ENCODE peak calls at places on chromosomes 5 and 9, in six cellular contexts. F, C, R, A, N and D are unnamed samples.
A peak's percentile ranks its signal among the peaks of the same experiment; 100 is the strongest.

GRCh38 chr5:108661590-108662219 is 86.0 kb upstream of the FER start:
- DNase-seq in F (no peak), C (peak; percentile 33), R (no peak), A (no peak), N (no peak), D (peak; percentile 7)

GRCh38 chr5:6317133-6317532 is 61.2 kb downstream of the MED10 start:
- DNase-seq in F (no peak), C (no peak), R (no peak), A (no peak), N (no peak), D (no peak)

GRCh38 chr5:24623018-24623417 is 21.8 kb downstream of the CDH10 start:
- DNase-seq in F (no peak), C (no peak), R (no peak), A (no peak), N (no peak), D (no peak)

GRCh38 chr5:73945505-73945904 is 319.5 kb downstream of the ARHGEF28 start:
- DNase-seq in F (peak; percentile 76), C (no peak), R (no peak), A (no peak), N (peak; percentile 42), D (no peak)

GRCh38 chr5:10485142-10485795 is 43.6 kb downstream of the ROPN1L start:
- DNase-seq in F (no peak), C (no peak), R (no peak), A (peak; percentile 18), N (peak; percentile 95), D (no peak)

GRCh38 chr9:20683351-20684034 is 566 bp upstream of the FOCAD start:
- DNase-seq in F (no peak), C (peak; percentile 25), R (no peak), A (peak; percentile 18), N (peak; percentile 18), D (peak; percentile 42)

GRCh38 chr9:128160603-128160987 is 530 bp downstream of the BBLN start:
- DNase-seq in F (no peak), C (no peak), R (no peak), A (no peak), N (peak; percentile 86), D (no peak)

GRCh38 chr9:89165880-89166279 is 12.7 kb downstream of the SHC3 start:
- DNase-seq in F (no peak), C (no peak), R (no peak), A (no peak), N (no peak), D (no peak)

GRCh38 chr5:154205441-154206117 is 15.0 kb downstream of the GALNT10 start:
- DNase-seq in F (no peak), C (no peak), R (no peak), A (no peak), N (no peak), D (no peak)

GRCh38 chr9:27499481-27499880 is 24.6 kb upstream of the IFNK start:
- DNase-seq in F (no peak), C (no peak), R (no peak), A (no peak), N (no peak), D (no peak)

GRCh38 chr9:92790542-92791527 is 26.2 kb upstream of the BICD2 start:
- DNase-seq in F (peak; percentile 87), C (peak; percentile 68), R (peak; percentile 49), A (peak; percentile 65), N (peak; percentile 63), D (peak; percentile 53)

GRCh38 chr9:120110520-120110919 is 469.4 kb downstream of the CDK5RAP2 start:
- DNase-seq in F (no peak), C (no peak), R (no peak), A (no peak), N (no peak), D (no peak)

GRCh38 chr9:134725605-134725940 is 84.0 kb downstream of the COL5A1 start:
- DNase-seq in F (no peak), C (no peak), R (no peak), A (no peak), N (no peak), D (no peak)

GRCh38 chr9:110835404-110835803 is 166.8 kb downstream of the MUSK start:
- DNase-seq in F (no peak), C (peak; percentile 3), R (no peak), A (peak; percentile 6), N (no peak), D (peak; percentile 58)

GRCh38 chr9:127539259-127539981 is 72.7 kb upstream of the STXBP1 start:
- DNase-seq in F (no peak), C (no peak), R (no peak), A (no peak), N (peak; percentile 31), D (no peak)

GRCh38 chr5:16741007-16741406 is 124.2 kb upstream of the RETREG1 start:
- DNase-seq in F (no peak), C (peak; percentile 16), R (no peak), A (no peak), N (no peak), D (no peak)

GRCh38 chr5:169164481-169164925 is 136.4 kb downstream of the SLIT3 start:
- DNase-seq in F (no peak), C (no peak), R (no peak), A (no peak), N (no peak), D (peak; percentile 31)

GRCh38 chr9:105957830-105958229 is 263.5 kb downstream of the TMEM38B start:
- DNase-seq in F (no peak), C (no peak), R (no peak), A (no peak), N (no peak), D (no peak)

GRCh38 chr9:127945338-127945737 is 7.7 kb upstream of the DPM2 start:
- DNase-seq in F (no peak), C (no peak), R (no peak), A (no peak), N (no peak), D (no peak)

GRCh38 chr9:136644593-136645342 is 17.9 kb upstream of the EGFL7 start:
- DNase-seq in F (peak; percentile 93), C (peak; percentile 31), R (no peak), A (peak; percentile 42), N (peak; percentile 60), D (no peak)

GRCh38 chr5:127754259-127754658 is 51.1 kb downstream of the CCDC192 start:
- DNase-seq in F (no peak), C (no peak), R (no peak), A (no peak), N (no peak), D (peak; percentile 30)

GRCh38 chr5:175356428-175356827 is 87.6 kb downstream of the DRD1 start:
- DNase-seq in F (no peak), C (no peak), R (no peak), A (no peak), N (no peak), D (no peak)

GRCh38 chr9:33272061-33272460 is 7.2 kb downstream of the CHMP5 start:
- DNase-seq in F (no peak), C (no peak), R (no peak), A (no peak), N (no peak), D (no peak)

GRCh38 chr9:6907772-6908381 is 150.1 kb downstream of the KDM4C start:
- DNase-seq in F (no peak), C (peak; percentile 38), R (no peak), A (peak; percentile 24), N (peak; percentile 12), D (peak; percentile 49)

GRCh38 chr5:41156739-41157138 is 56.6 kb downstream of the C6 start:
- DNase-seq in F (no peak), C (no peak), R (no peak), A (no peak), N (no peak), D (no peak)

DNA sequence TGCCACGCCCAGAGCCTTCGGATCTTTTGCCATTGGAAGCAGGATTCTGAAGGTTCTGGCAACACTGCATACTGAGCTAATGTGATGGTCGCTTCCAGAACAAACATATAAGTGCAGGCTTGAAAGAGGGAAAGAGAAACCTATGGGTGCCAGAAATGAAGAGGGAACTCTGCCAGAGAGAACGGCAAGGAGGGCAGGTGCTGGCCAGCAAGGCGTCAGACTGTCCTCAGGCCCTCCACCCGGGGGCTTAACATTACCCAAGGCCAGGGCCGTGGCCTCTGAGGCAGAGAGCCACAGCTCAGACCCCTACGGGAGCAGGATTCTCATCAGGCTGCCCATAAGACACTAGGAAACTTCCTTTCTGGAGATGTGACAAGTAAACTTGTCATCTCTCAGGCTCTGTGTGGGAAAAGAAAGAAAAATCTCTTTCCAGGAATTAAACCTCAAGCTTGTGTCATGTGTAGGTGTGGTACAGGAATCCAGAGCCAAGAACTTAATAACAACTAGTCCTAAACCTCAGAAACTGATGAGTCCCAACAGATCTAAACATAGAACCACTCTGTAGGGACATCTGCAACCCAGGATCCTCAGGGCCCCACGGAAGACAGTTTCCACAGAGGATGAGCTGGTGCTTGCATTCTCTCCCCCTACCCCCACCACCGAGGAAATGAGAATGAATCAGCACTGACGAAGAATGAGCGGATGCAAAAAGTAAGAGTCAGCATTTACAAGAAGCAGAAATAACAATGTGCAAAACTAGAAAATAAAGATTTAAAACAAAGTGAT is 74.2 kb downstream of the DCP2 start:
- DNase-seq in F (no peak), C (no peak), R (no peak), A (no peak), N (no peak), D (no peak)
- TF ChIP-seq JUND in F (no peak), C (no peak), R (no peak), A (no peak), N (no peak), D (no peak)

DNA sequence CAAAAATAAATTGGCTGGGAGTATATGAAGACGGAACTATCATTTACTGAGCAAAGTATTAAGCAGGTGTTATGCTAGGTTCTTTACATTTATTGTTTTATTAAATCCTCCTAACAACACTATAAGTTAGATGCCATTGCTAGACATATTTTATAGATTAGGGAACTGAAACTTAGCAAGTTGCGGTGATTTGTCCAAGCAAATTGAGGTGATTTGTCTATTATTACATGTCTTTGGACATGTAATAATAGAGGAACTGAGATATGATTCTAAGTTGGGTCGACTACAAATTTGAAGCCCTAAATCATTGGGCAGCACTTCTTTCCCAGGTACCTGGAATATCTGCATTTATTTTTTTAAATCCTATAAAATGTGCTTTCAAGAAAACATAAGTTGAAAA is 429.9 kb downstream of the GABRG2 start:
- DNase-seq in F (no peak), C (no peak), R (no peak), A (no peak), N (no peak), D (no peak)
- TF ChIP-seq JUND in F (no peak), C (no peak), R (no peak), A (no peak), N (no peak), D (no peak)

GRCh38 chr5:142014911-142015584 is 2.2 kb upstream of the GNPDA1 start:
- DNase-seq in F (peak; percentile 49), C (peak; percentile 65), R (no peak), A (peak; percentile 69), N (peak; percentile 34), D (peak; percentile 62)
- TF ChIP-seq JUND in F (no peak), C (no peak), R (no peak), A (peak; percentile 81), N (no peak), D (no peak)

GRCh38 chr5:137734962-137735530 is 843 bp downstream of the KLHL3 start:
- DNase-seq in F (no peak), C (no peak), R (no peak), A (no peak), N (no peak), D (no peak)

GRCh38 chr5:137737349-137738256 is 1.7 kb upstream of the KLHL3 start:
- DNase-seq in F (no peak), C (no peak), R (no peak), A (no peak), N (no peak), D (no peak)

GRCh38 chr5:137733011-137733410 is 2.9 kb downstream of the KLHL3 start:
- DNase-seq in F (no peak), C (no peak), R (no peak), A (no peak), N (no peak), D (no peak)

GRCh38 chr5:137733922-137734695 is 1.8 kb downstream of the KLHL3 start:
- DNase-seq in F (no peak), C (no peak), R (no peak), A (no peak), N (no peak), D (no peak)

GRCh38 chr5:137735531-137736284 is at the start of gene KLHL3:
- DNase-seq in F (peak; percentile 87), C (peak; percentile 13), R (no peak), A (no peak), N (no peak), D (peak; percentile 37)
- TF ChIP-seq JUND in F (no peak), C (no peak), R (no peak), A (no peak), N (no peak), D (no peak)